ENCODE peak calls at places on chromosomes 11 and 22, in seven cellular contexts. V, R, D, C, F, O and W are unnamed samples.

GRCh38 chr11:21475276-21475675 is 717.6 kb upstream of the ANO5 start:
- DNase-seq in D (no peak), V (no peak), C (no peak), F (no peak), O (no peak), R (no peak), W (no peak)

GRCh38 chr22:48249721-48250268 is 1487.3 kb downstream of the TBC1D22A start:
- DNase-seq in D (no peak), R (no peak), C (no peak), V (no peak), O (no peak), F (no peak), W (no peak)

GRCh38 chr22:41305646-41306045 is 4.3 kb downstream of the ZC3H7B start:
- DNase-seq in C (no peak), R (no peak), O (no peak), D (no peak), F (no peak), V (no peak), W (no peak)

GRCh38 chr11:58513747-58514367 is 6.0 kb upstream of the OR5B21 start:
- DNase-seq in F (peak; percentile 26), C (peak; percentile 29), V (peak; percentile 74), O (no peak), D (peak; percentile 47), R (peak; percentile 64), W (peak; percentile 51)

GRCh38 chr11:35145249-35145648 is 6.3 kb downstream of the CD44 start:
- DNase-seq in C (no peak), V (no peak), F (peak; percentile 25), R (no peak), D (no peak), O (peak; percentile 86), W (no peak)

GRCh38 chr11:122652495-122652894 is 3.0 kb upstream of the UBASH3B start:
- DNase-seq in R (no peak), O (no peak), F (no peak), D (no peak), C (no peak), V (no peak), W (peak; percentile 55)

GRCh38 chr11:101458161-101458560 is 125.6 kb downstream of the TRPC6 start:
- DNase-seq in D (no peak), F (no peak), R (no peak), V (no peak), C (no peak), O (no peak), W (no peak)

GRCh38 chr11:58292017-58292416 is 24.0 kb upstream of the OR10W1 start:
- DNase-seq in D (no peak), F (no peak), C (no peak), V (no peak), O (no peak), R (no peak), W (no peak)

GRCh38 chr11:105611837-105612480 is 2.1 kb downstream of the GRIA4 start:
- DNase-seq in C (peak; percentile 19), F (no peak), D (no peak), O (no peak), R (no peak), V (no peak), W (no peak)

GRCh38 chr22:44710474-44711235 is 8.7 kb downstream of the PRR5 start:
- DNase-seq in R (no peak), D (no peak), V (no peak), O (no peak), C (no peak), F (peak; percentile 22), W (no peak)

GRCh38 chr11:60710482-60710881 is 11.1 kb downstream of the MS4A8 start:
- DNase-seq in D (no peak), V (peak; percentile 45), C (no peak), F (no peak), R (no peak), O (no peak), W (no peak)

GRCh38 chr22:24319451-24319850 is 48.8 kb downstream of the SPECC1L start:
- DNase-seq in R (no peak), D (no peak), C (no peak), O (no peak), F (no peak), V (no peak), W (no peak)

GRCh38 chr11:104254347-104254746 is 90.4 kb upstream of the PDGFD start:
- DNase-seq in R (peak; percentile 46), F (peak; percentile 11), O (no peak), C (peak; percentile 7), D (no peak), V (peak; percentile 87), W (peak; percentile 24)

GRCh38 chr11:128208329-128209220 is 378.8 kb downstream of the ETS1 start:
- DNase-seq in F (no peak), D (no peak), V (no peak), R (peak; percentile 57), O (no peak), C (no peak), W (no peak)

DNA sequence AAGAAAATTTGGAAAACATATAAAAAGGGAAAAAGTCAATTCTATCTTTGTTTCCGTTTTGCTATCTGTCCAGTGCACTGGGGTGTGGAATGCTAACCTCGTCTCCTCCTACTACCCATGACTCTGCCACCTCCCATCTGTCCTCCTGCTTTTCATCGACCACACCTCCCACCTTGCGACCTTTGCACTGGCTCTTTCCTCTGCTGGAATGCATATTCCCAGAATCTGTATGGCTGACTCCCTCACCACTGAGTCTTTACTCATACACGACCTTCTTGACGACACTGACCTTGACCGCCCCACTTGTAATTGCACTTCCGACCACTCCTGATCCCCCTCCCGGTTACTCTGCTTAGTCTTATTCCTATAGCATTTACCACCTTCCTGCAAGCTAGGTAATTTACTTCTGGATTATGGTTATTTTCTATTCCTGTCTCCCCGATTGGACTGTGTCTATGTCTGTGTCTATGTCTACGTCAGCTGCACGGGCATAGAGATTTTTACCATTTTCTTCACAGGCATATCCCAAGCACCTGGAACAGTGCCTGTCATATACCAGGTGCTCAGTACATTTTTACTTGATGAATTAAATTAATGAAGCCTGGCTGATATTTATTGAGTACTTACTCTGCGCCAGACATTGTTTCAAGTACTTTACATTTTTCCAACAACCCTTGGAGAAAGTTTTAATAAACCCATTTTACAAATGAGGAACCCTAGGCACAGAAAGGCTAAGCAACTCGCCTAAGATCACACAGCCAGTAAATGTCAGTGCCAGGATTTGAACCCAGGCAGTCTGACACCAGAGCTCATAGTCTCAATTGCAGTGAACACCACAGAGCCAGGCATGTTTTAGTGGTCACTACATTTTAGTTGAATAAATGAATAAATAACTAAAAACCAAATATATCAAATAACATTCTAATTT is 89.3 kb upstream of the SLC22A12 start:
- DNase-seq in O (no peak), F (peak; percentile 68), V (no peak), D (no peak), R (no peak), C (no peak), W (peak; percentile 83)
- H3K27ac ChIP-seq in O (no peak overlapping the region), F (peak overlapping the region; percentile 54), V (no peak overlapping the region), D (no peak overlapping the region), R (no peak overlapping the region), C (peak overlapping the region; percentile 50), W (no peak overlapping the region)

DNA sequence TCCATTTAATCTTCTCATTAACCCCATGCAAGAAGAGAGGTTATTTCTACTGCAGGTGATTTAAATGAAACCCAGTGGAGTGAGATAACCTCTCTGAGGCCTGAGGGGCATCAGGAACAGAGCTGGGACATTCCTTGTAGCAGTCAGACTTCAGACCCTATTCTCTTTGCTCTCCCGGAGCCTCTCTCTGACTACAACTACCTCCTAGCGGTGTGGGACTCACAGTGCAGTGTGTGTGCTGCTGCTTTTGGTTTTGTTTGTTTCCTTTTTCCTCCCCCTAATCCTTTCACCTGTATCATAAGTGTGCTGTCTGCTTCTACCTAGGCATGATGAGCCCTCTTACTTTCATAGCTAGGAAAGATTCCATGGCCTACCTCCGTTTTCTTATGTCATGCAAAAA is 769.6 kb downstream of the NTM start:
- DNase-seq in O (no peak), C (no peak), D (no peak), V (no peak), R (no peak), F (no peak), W (no peak)
- TF ChIP-seq SIN3A in O (no peak), C (no peak), D (no peak), V (no peak), R (no peak), F (no peak), W (no peak)

DNA sequence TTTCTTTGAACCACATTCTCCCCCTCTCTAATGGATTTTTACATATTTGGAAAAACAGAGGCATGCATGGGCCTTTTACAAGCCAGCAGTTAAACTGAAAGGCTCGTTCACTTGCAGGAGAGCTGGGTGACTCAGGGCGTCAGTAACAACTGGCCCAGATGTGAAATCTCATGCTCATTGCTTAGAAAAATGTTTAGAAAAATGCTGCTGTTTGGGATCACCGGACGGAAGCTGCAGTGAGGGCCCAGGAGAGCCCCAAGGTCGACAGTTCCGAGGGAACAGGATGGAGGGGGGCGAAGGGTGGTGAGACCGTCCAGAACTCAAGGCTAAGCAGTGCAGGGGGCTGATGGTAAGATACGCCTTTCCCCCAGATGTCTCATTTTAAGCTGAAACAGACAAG is 41.7 kb upstream of the SMTN start:
- DNase-seq in V (no peak), F (no peak), C (no peak), R (no peak), O (no peak), D (no peak), W (peak; percentile 41)
- H3K27ac ChIP-seq in V (no peak overlapping the region), F (no peak overlapping the region), C (no peak overlapping the region), R (no peak overlapping the region), O (no peak overlapping the region), D (no peak overlapping the region), W (peak overlapping the region; percentile 28)

DNA sequence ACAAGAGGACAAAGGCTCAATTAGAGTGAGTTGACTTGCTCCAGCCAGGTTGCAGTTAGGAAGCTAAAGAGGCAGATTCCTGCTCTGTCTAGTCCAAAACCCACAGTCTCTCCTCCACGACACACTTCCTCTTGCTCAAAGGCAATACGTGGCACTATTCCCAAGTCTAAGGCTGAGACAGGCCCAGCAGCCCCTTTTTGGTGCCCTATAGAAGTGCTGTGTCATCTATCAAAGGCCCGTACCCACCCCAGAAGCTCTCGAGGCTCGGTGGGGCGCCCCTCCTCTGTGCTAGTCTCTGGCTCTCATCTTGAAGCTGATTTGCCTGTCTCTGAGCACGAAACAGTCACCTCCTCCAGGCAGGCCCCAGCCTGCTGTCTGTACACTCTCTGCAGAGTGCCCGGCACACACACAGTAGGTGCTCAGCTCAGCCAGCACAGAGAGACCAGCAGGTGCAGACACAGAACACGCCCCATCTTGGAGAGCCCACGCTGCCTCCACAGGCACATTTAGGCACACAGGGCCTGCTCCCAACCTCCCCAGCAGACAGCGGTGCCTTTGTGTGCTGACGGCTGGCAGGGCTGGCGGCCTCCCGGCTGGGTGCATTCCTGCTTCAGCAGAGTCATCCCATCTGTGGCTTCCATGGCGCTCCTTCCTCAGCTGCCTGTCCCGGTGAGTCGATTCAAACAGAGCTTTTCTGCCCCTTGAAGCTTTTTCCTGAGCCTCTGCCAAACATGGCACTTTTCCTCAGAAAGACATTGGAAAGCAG is 52.7 kb downstream of the MYH9 start:
- DNase-seq in R (no peak), F (peak; percentile 55), V (no peak), C (no peak), O (no peak), D (no peak), W (no peak)
- TF ChIP-seq SIN3A in R (no peak), F (no peak), V (no peak), C (peak; percentile 76), O (no peak), D (no peak), W (no peak)

GRCh38 chr11:83437939-83438338 is 151.8 kb upstream of the CCDC90B start:
- DNase-seq in O (no peak), R (no peak), F (no peak), V (peak; percentile 11), C (no peak), D (no peak), W (no peak)
- H3K27ac ChIP-seq in O (no peak overlapping the region), R (no peak overlapping the region), F (no peak overlapping the region), V (no peak overlapping the region), C (no peak overlapping the region), D (no peak overlapping the region), W (no peak overlapping the region)

GRCh38 chr22:30969532-30970355 is 679 bp downstream of the TUG1 start:
- DNase-seq in O (no peak), D (no peak), C (no peak), V (no peak), F (peak; percentile 61), R (no peak), W (peak; percentile 12)
- TF ChIP-seq SIN3A in O (no peak), D (no peak), C (peak; percentile 6), V (no peak), F (no peak), R (peak; percentile 11), W (no peak)